ENCODE peak calls at places on chromosomes 1 and 21, in eight cellular contexts. One of them, this sample, is unnamed.
A peak's percentile ranks its signal among the peaks of the same experiment; 100 is the strongest.

GRCh38 chr1:156675715-156676311 is 1.4 kb downstream of the NES start:
- ATAC-seq in T-helper 17 cell: no peak
- ATAC-seq in stimulated activated effector memory CD8-positive, alpha-beta T cell treated with anti-CD3 and anti-CD28 coated beads, Interleukin-12 subunit alpha, Interleukin-12 subunit beta, amount 100 ng/mL, for 72 hours: no peak
- ATAC-seq in Right ventricle myocardium inferior: no peak
- ATAC-seq in stimulated activated naive B cell treated with anti-CD40 and anti-IgM and Interleukin-4, amounts not matched to agents 10 μg/mL and 1 μg/mL and 100 μg/mL, for 72 hours: no peak
- ATAC-seq in activated naive CD4-positive, alpha-beta T cell treated with anti-CD3 and anti-CD28 coated beads, Interleukin-2, amount 50 U/mL, for 72 hours: no peak
- ATAC-seq in RWPE2: no peak
- ATAC-seq in activated CD8-positive, alpha-beta memory T cell treated with anti-CD3 and anti-CD28 coated beads, Interleukin-2, amount 10 ng/mL, durations not matched to agents 7 days and 5 days: no peak
- ATAC-seq in this sample: no peak

GRCh38 chr1:71080178-71080781 is 555 bp downstream of the ZRANB2 start:
- ATAC-seq in activated naive CD4-positive, alpha-beta T cell treated with anti-CD3 and anti-CD28 coated beads, Interleukin-2, amount 50 U/mL, for 72 hours: peak; percentile 18
- ATAC-seq in stimulated activated effector memory CD8-positive, alpha-beta T cell treated with anti-CD3 and anti-CD28 coated beads, Interleukin-12 subunit alpha, Interleukin-12 subunit beta, amount 100 ng/mL, for 72 hours: peak; percentile 36
- ATAC-seq in stimulated activated naive B cell treated with anti-CD40 and anti-IgM and Interleukin-4, amounts not matched to agents 10 μg/mL and 1 μg/mL and 100 μg/mL, for 72 hours: peak; percentile 48
- ATAC-seq in Right ventricle myocardium inferior: no peak
- ATAC-seq in RWPE2: peak; percentile 26
- ATAC-seq in T-helper 17 cell: peak; percentile 2
- ATAC-seq in activated CD8-positive, alpha-beta memory T cell treated with anti-CD3 and anti-CD28 coated beads, Interleukin-2, amount 10 ng/mL, durations not matched to agents 7 days and 5 days: peak; percentile 24
- ATAC-seq in this sample: no peak

GRCh38 chr1:27054381-27054780 is 41.7 kb upstream of the TENT5B start:
- ATAC-seq in stimulated activated effector memory CD8-positive, alpha-beta T cell treated with anti-CD3 and anti-CD28 coated beads, Interleukin-12 subunit alpha, Interleukin-12 subunit beta, amount 100 ng/mL, for 72 hours: no peak
- ATAC-seq in T-helper 17 cell: no peak
- ATAC-seq in activated naive CD4-positive, alpha-beta T cell treated with anti-CD3 and anti-CD28 coated beads, Interleukin-2, amount 50 U/mL, for 72 hours: no peak
- ATAC-seq in Right ventricle myocardium inferior: no peak
- ATAC-seq in RWPE2: no peak
- ATAC-seq in stimulated activated naive B cell treated with anti-CD40 and anti-IgM and Interleukin-4, amounts not matched to agents 10 μg/mL and 1 μg/mL and 100 μg/mL, for 72 hours: no peak
- ATAC-seq in activated CD8-positive, alpha-beta memory T cell treated with anti-CD3 and anti-CD28 coated beads, Interleukin-2, amount 10 ng/mL, durations not matched to agents 7 days and 5 days: no peak
- ATAC-seq in this sample: no peak

GRCh38 chr1:219710529-219711194 is 97.8 kb upstream of the ZC3H11B start:
- ATAC-seq in activated naive CD4-positive, alpha-beta T cell treated with anti-CD3 and anti-CD28 coated beads, Interleukin-2, amount 50 U/mL, for 72 hours: peak; percentile 46
- ATAC-seq in stimulated activated effector memory CD8-positive, alpha-beta T cell treated with anti-CD3 and anti-CD28 coated beads, Interleukin-12 subunit alpha, Interleukin-12 subunit beta, amount 100 ng/mL, for 72 hours: no peak
- ATAC-seq in activated CD8-positive, alpha-beta memory T cell treated with anti-CD3 and anti-CD28 coated beads, Interleukin-2, amount 10 ng/mL, durations not matched to agents 7 days and 5 days: no peak
- ATAC-seq in stimulated activated naive B cell treated with anti-CD40 and anti-IgM and Interleukin-4, amounts not matched to agents 10 μg/mL and 1 μg/mL and 100 μg/mL, for 72 hours: no peak
- ATAC-seq in T-helper 17 cell: no peak
- ATAC-seq in RWPE2: peak; percentile 71
- ATAC-seq in Right ventricle myocardium inferior: no peak
- ATAC-seq in this sample: no peak

GRCh38 chr1:107649023-107649422 is 316.0 kb downstream of the VAV3 start:
- ATAC-seq in stimulated activated naive B cell treated with anti-CD40 and anti-IgM and Interleukin-4, amounts not matched to agents 10 μg/mL and 1 μg/mL and 100 μg/mL, for 72 hours: no peak
- ATAC-seq in Right ventricle myocardium inferior: no peak
- ATAC-seq in activated naive CD4-positive, alpha-beta T cell treated with anti-CD3 and anti-CD28 coated beads, Interleukin-2, amount 50 U/mL, for 72 hours: no peak
- ATAC-seq in stimulated activated effector memory CD8-positive, alpha-beta T cell treated with anti-CD3 and anti-CD28 coated beads, Interleukin-12 subunit alpha, Interleukin-12 subunit beta, amount 100 ng/mL, for 72 hours: peak; percentile 94
- ATAC-seq in RWPE2: no peak
- ATAC-seq in activated CD8-positive, alpha-beta memory T cell treated with anti-CD3 and anti-CD28 coated beads, Interleukin-2, amount 10 ng/mL, durations not matched to agents 7 days and 5 days: no peak
- ATAC-seq in T-helper 17 cell: no peak
- ATAC-seq in this sample: no peak

GRCh38 chr1:194151056-194151455 is 964.6 kb upstream of the B3GALT2 start:
- ATAC-seq in RWPE2: no peak
- ATAC-seq in T-helper 17 cell: no peak
- ATAC-seq in activated CD8-positive, alpha-beta memory T cell treated with anti-CD3 and anti-CD28 coated beads, Interleukin-2, amount 10 ng/mL, durations not matched to agents 7 days and 5 days: peak; percentile 27
- ATAC-seq in stimulated activated effector memory CD8-positive, alpha-beta T cell treated with anti-CD3 and anti-CD28 coated beads, Interleukin-12 subunit alpha, Interleukin-12 subunit beta, amount 100 ng/mL, for 72 hours: no peak
- ATAC-seq in Right ventricle myocardium inferior: no peak
- ATAC-seq in activated naive CD4-positive, alpha-beta T cell treated with anti-CD3 and anti-CD28 coated beads, Interleukin-2, amount 50 U/mL, for 72 hours: no peak
- ATAC-seq in stimulated activated naive B cell treated with anti-CD40 and anti-IgM and Interleukin-4, amounts not matched to agents 10 μg/mL and 1 μg/mL and 100 μg/mL, for 72 hours: no peak
- ATAC-seq in this sample: no peak

GRCh38 chr21:36079010-36079649 is 9.3 kb downstream of the CBR1 start:
- ATAC-seq in activated CD8-positive, alpha-beta memory T cell treated with anti-CD3 and anti-CD28 coated beads, Interleukin-2, amount 10 ng/mL, durations not matched to agents 7 days and 5 days: peak; percentile 88
- ATAC-seq in activated naive CD4-positive, alpha-beta T cell treated with anti-CD3 and anti-CD28 coated beads, Interleukin-2, amount 50 U/mL, for 72 hours: peak; percentile 90
- ATAC-seq in stimulated activated effector memory CD8-positive, alpha-beta T cell treated with anti-CD3 and anti-CD28 coated beads, Interleukin-12 subunit alpha, Interleukin-12 subunit beta, amount 100 ng/mL, for 72 hours: peak; percentile 82
- ATAC-seq in stimulated activated naive B cell treated with anti-CD40 and anti-IgM and Interleukin-4, amounts not matched to agents 10 μg/mL and 1 μg/mL and 100 μg/mL, for 72 hours: peak; percentile 85
- ATAC-seq in RWPE2: no peak
- ATAC-seq in Right ventricle myocardium inferior: no peak
- ATAC-seq in T-helper 17 cell: peak; percentile 54
- ATAC-seq in this sample: no peak

GRCh38 chr21:44626262-44626661 is 631 bp upstream of the KRTAP10-9 start:
- ATAC-seq in Right ventricle myocardium inferior: no peak
- ATAC-seq in stimulated activated effector memory CD8-positive, alpha-beta T cell treated with anti-CD3 and anti-CD28 coated beads, Interleukin-12 subunit alpha, Interleukin-12 subunit beta, amount 100 ng/mL, for 72 hours: peak; percentile 94
- ATAC-seq in activated naive CD4-positive, alpha-beta T cell treated with anti-CD3 and anti-CD28 coated beads, Interleukin-2, amount 50 U/mL, for 72 hours: no peak
- ATAC-seq in activated CD8-positive, alpha-beta memory T cell treated with anti-CD3 and anti-CD28 coated beads, Interleukin-2, amount 10 ng/mL, durations not matched to agents 7 days and 5 days: no peak
- ATAC-seq in RWPE2: no peak
- ATAC-seq in T-helper 17 cell: no peak
- ATAC-seq in stimulated activated naive B cell treated with anti-CD40 and anti-IgM and Interleukin-4, amounts not matched to agents 10 μg/mL and 1 μg/mL and 100 μg/mL, for 72 hours: no peak
- ATAC-seq in this sample: no peak

GRCh38 chr1:115815694-115816093 is 25.2 kb downstream of the NHLH2 start:
- ATAC-seq in RWPE2: no peak
- ATAC-seq in stimulated activated naive B cell treated with anti-CD40 and anti-IgM and Interleukin-4, amounts not matched to agents 10 μg/mL and 1 μg/mL and 100 μg/mL, for 72 hours: no peak
- ATAC-seq in T-helper 17 cell: no peak
- ATAC-seq in activated naive CD4-positive, alpha-beta T cell treated with anti-CD3 and anti-CD28 coated beads, Interleukin-2, amount 50 U/mL, for 72 hours: no peak
- ATAC-seq in stimulated activated effector memory CD8-positive, alpha-beta T cell treated with anti-CD3 and anti-CD28 coated beads, Interleukin-12 subunit alpha, Interleukin-12 subunit beta, amount 100 ng/mL, for 72 hours: no peak
- ATAC-seq in activated CD8-positive, alpha-beta memory T cell treated with anti-CD3 and anti-CD28 coated beads, Interleukin-2, amount 10 ng/mL, durations not matched to agents 7 days and 5 days: no peak
- ATAC-seq in Right ventricle myocardium inferior: no peak
- ATAC-seq in this sample: no peak

GRCh38 chr1:176205322-176205914 is 1.7 kb downstream of the COP1 start:
- ATAC-seq in stimulated activated effector memory CD8-positive, alpha-beta T cell treated with anti-CD3 and anti-CD28 coated beads, Interleukin-12 subunit alpha, Interleukin-12 subunit beta, amount 100 ng/mL, for 72 hours: peak; percentile 29
- ATAC-seq in activated CD8-positive, alpha-beta memory T cell treated with anti-CD3 and anti-CD28 coated beads, Interleukin-2, amount 10 ng/mL, durations not matched to agents 7 days and 5 days: no peak
- ATAC-seq in RWPE2: no peak
- ATAC-seq in Right ventricle myocardium inferior: no peak
- ATAC-seq in stimulated activated naive B cell treated with anti-CD40 and anti-IgM and Interleukin-4, amounts not matched to agents 10 μg/mL and 1 μg/mL and 100 μg/mL, for 72 hours: no peak
- ATAC-seq in activated naive CD4-positive, alpha-beta T cell treated with anti-CD3 and anti-CD28 coated beads, Interleukin-2, amount 50 U/mL, for 72 hours: peak; percentile 23
- ATAC-seq in T-helper 17 cell: no peak
- ATAC-seq in this sample: no peak

GRCh38 chr1:173302890-173303829 is 96.0 kb upstream of the TNFSF4 start:
- ATAC-seq in stimulated activated effector memory CD8-positive, alpha-beta T cell treated with anti-CD3 and anti-CD28 coated beads, Interleukin-12 subunit alpha, Interleukin-12 subunit beta, amount 100 ng/mL, for 72 hours: no peak
- ATAC-seq in activated CD8-positive, alpha-beta memory T cell treated with anti-CD3 and anti-CD28 coated beads, Interleukin-2, amount 10 ng/mL, durations not matched to agents 7 days and 5 days: no peak
- ATAC-seq in RWPE2: no peak
- ATAC-seq in stimulated activated naive B cell treated with anti-CD40 and anti-IgM and Interleukin-4, amounts not matched to agents 10 μg/mL and 1 μg/mL and 100 μg/mL, for 72 hours: no peak
- ATAC-seq in T-helper 17 cell: no peak
- ATAC-seq in Right ventricle myocardium inferior: no peak
- ATAC-seq in activated naive CD4-positive, alpha-beta T cell treated with anti-CD3 and anti-CD28 coated beads, Interleukin-2, amount 50 U/mL, for 72 hours: no peak
- ATAC-seq in this sample: no peak

GRCh38 chr1:114468047-114468446 is 43.0 kb downstream of the TRIM33 start:
- ATAC-seq in stimulated activated effector memory CD8-positive, alpha-beta T cell treated with anti-CD3 and anti-CD28 coated beads, Interleukin-12 subunit alpha, Interleukin-12 subunit beta, amount 100 ng/mL, for 72 hours: peak; percentile 65
- ATAC-seq in stimulated activated naive B cell treated with anti-CD40 and anti-IgM and Interleukin-4, amounts not matched to agents 10 μg/mL and 1 μg/mL and 100 μg/mL, for 72 hours: peak; percentile 33
- ATAC-seq in activated naive CD4-positive, alpha-beta T cell treated with anti-CD3 and anti-CD28 coated beads, Interleukin-2, amount 50 U/mL, for 72 hours: peak; percentile 27
- ATAC-seq in activated CD8-positive, alpha-beta memory T cell treated with anti-CD3 and anti-CD28 coated beads, Interleukin-2, amount 10 ng/mL, durations not matched to agents 7 days and 5 days: peak; percentile 70
- ATAC-seq in Right ventricle myocardium inferior: no peak
- ATAC-seq in RWPE2: no peak
- ATAC-seq in T-helper 17 cell: peak; percentile 49
- ATAC-seq in this sample: no peak

GRCh38 chr1:19765623-19766022 is 34.1 kb downstream of the TMCO4 start:
- ATAC-seq in Right ventricle myocardium inferior: no peak
- ATAC-seq in activated CD8-positive, alpha-beta memory T cell treated with anti-CD3 and anti-CD28 coated beads, Interleukin-2, amount 10 ng/mL, durations not matched to agents 7 days and 5 days: no peak
- ATAC-seq in stimulated activated naive B cell treated with anti-CD40 and anti-IgM and Interleukin-4, amounts not matched to agents 10 μg/mL and 1 μg/mL and 100 μg/mL, for 72 hours: no peak
- ATAC-seq in activated naive CD4-positive, alpha-beta T cell treated with anti-CD3 and anti-CD28 coated beads, Interleukin-2, amount 50 U/mL, for 72 hours: peak; percentile 84
- ATAC-seq in T-helper 17 cell: no peak
- ATAC-seq in stimulated activated effector memory CD8-positive, alpha-beta T cell treated with anti-CD3 and anti-CD28 coated beads, Interleukin-12 subunit alpha, Interleukin-12 subunit beta, amount 100 ng/mL, for 72 hours: peak; percentile 80
- ATAC-seq in RWPE2: peak; percentile 98
- ATAC-seq in this sample: no peak

GRCh38 chr1:94617957-94618739 is 76.6 kb upstream of the F3 start:
- ATAC-seq in activated CD8-positive, alpha-beta memory T cell treated with anti-CD3 and anti-CD28 coated beads, Interleukin-2, amount 10 ng/mL, durations not matched to agents 7 days and 5 days: no peak
- ATAC-seq in stimulated activated effector memory CD8-positive, alpha-beta T cell treated with anti-CD3 and anti-CD28 coated beads, Interleukin-12 subunit alpha, Interleukin-12 subunit beta, amount 100 ng/mL, for 72 hours: no peak
- ATAC-seq in activated naive CD4-positive, alpha-beta T cell treated with anti-CD3 and anti-CD28 coated beads, Interleukin-2, amount 50 U/mL, for 72 hours: no peak
- ATAC-seq in RWPE2: no peak
- ATAC-seq in stimulated activated naive B cell treated with anti-CD40 and anti-IgM and Interleukin-4, amounts not matched to agents 10 μg/mL and 1 μg/mL and 100 μg/mL, for 72 hours: no peak
- ATAC-seq in T-helper 17 cell: no peak
- ATAC-seq in Right ventricle myocardium inferior: no peak
- ATAC-seq in this sample: no peak

GRCh38 chr1:24311234-24311633 is 7.9 kb upstream of the GRHL3 start:
- ATAC-seq in activated naive CD4-positive, alpha-beta T cell treated with anti-CD3 and anti-CD28 coated beads, Interleukin-2, amount 50 U/mL, for 72 hours: no peak
- ATAC-seq in Right ventricle myocardium inferior: no peak
- ATAC-seq in stimulated activated naive B cell treated with anti-CD40 and anti-IgM and Interleukin-4, amounts not matched to agents 10 μg/mL and 1 μg/mL and 100 μg/mL, for 72 hours: no peak
- ATAC-seq in stimulated activated effector memory CD8-positive, alpha-beta T cell treated with anti-CD3 and anti-CD28 coated beads, Interleukin-12 subunit alpha, Interleukin-12 subunit beta, amount 100 ng/mL, for 72 hours: no peak
- ATAC-seq in RWPE2: no peak
- ATAC-seq in T-helper 17 cell: no peak
- ATAC-seq in activated CD8-positive, alpha-beta memory T cell treated with anti-CD3 and anti-CD28 coated beads, Interleukin-2, amount 10 ng/mL, durations not matched to agents 7 days and 5 days: no peak
- ATAC-seq in this sample: no peak

GRCh38 chr1:65955503-65955902 is 162.8 kb downstream of the PDE4B start:
- ATAC-seq in stimulated activated naive B cell treated with anti-CD40 and anti-IgM and Interleukin-4, amounts not matched to agents 10 μg/mL and 1 μg/mL and 100 μg/mL, for 72 hours: no peak
- ATAC-seq in T-helper 17 cell: no peak
- ATAC-seq in RWPE2: no peak
- ATAC-seq in Right ventricle myocardium inferior: no peak
- ATAC-seq in stimulated activated effector memory CD8-positive, alpha-beta T cell treated with anti-CD3 and anti-CD28 coated beads, Interleukin-12 subunit alpha, Interleukin-12 subunit beta, amount 100 ng/mL, for 72 hours: no peak
- ATAC-seq in activated naive CD4-positive, alpha-beta T cell treated with anti-CD3 and anti-CD28 coated beads, Interleukin-2, amount 50 U/mL, for 72 hours: peak; percentile 30
- ATAC-seq in activated CD8-positive, alpha-beta memory T cell treated with anti-CD3 and anti-CD28 coated beads, Interleukin-2, amount 10 ng/mL, durations not matched to agents 7 days and 5 days: no peak
- ATAC-seq in this sample: no peak

GRCh38 chr1:223390618-223391017 is 2.6 kb upstream of the CCDC185 start:
- ATAC-seq in stimulated activated naive B cell treated with anti-CD40 and anti-IgM and Interleukin-4, amounts not matched to agents 10 μg/mL and 1 μg/mL and 100 μg/mL, for 72 hours: no peak
- ATAC-seq in Right ventricle myocardium inferior: no peak
- ATAC-seq in RWPE2: no peak
- ATAC-seq in stimulated activated effector memory CD8-positive, alpha-beta T cell treated with anti-CD3 and anti-CD28 coated beads, Interleukin-12 subunit alpha, Interleukin-12 subunit beta, amount 100 ng/mL, for 72 hours: no peak
- ATAC-seq in T-helper 17 cell: no peak
- ATAC-seq in activated naive CD4-positive, alpha-beta T cell treated with anti-CD3 and anti-CD28 coated beads, Interleukin-2, amount 50 U/mL, for 72 hours: no peak
- ATAC-seq in activated CD8-positive, alpha-beta memory T cell treated with anti-CD3 and anti-CD28 coated beads, Interleukin-2, amount 10 ng/mL, durations not matched to agents 7 days and 5 days: no peak
- ATAC-seq in this sample: no peak

GRCh38 chr1:63662056-63662836 is 69.0 kb downstream of the PGM1 start:
- ATAC-seq in activated CD8-positive, alpha-beta memory T cell treated with anti-CD3 and anti-CD28 coated beads, Interleukin-2, amount 10 ng/mL, durations not matched to agents 7 days and 5 days: no peak
- ATAC-seq in T-helper 17 cell: no peak
- ATAC-seq in activated naive CD4-positive, alpha-beta T cell treated with anti-CD3 and anti-CD28 coated beads, Interleukin-2, amount 50 U/mL, for 72 hours: peak; percentile 35
- ATAC-seq in stimulated activated effector memory CD8-positive, alpha-beta T cell treated with anti-CD3 and anti-CD28 coated beads, Interleukin-12 subunit alpha, Interleukin-12 subunit beta, amount 100 ng/mL, for 72 hours: no peak
- ATAC-seq in RWPE2: peak; percentile 86
- ATAC-seq in Right ventricle myocardium inferior: peak; percentile 76
- ATAC-seq in stimulated activated naive B cell treated with anti-CD40 and anti-IgM and Interleukin-4, amounts not matched to agents 10 μg/mL and 1 μg/mL and 100 μg/mL, for 72 hours: no peak
- ATAC-seq in this sample: peak; percentile 78